ENCODE peak calls at places on chromosomes 16 and 17, in seven cellular contexts. One of them, this sample, is unnamed.

GRCh38 chr17:41762841-41763240 is 23.7 kb downstream of the JUP start:
- DNase-seq in HEK293T: no peak
- DNase-seq in AG09319: no peak
- DNase-seq in Peyer's patch: no peak
- DNase-seq in anterior cingulate cortex: no peak
- DNase-seq in prostate gland: no peak
- DNase-seq in foreskin keratinocyte: no peak
- DNase-seq in this sample: no peak

GRCh38 chr17:82384730-82385429 is 13.3 kb downstream of the UTS2R start:
- DNase-seq in HEK293T: no peak
- DNase-seq in AG09319: peak; percentile 16
- DNase-seq in Peyer's patch: no peak
- DNase-seq in anterior cingulate cortex: no peak
- DNase-seq in prostate gland: peak; percentile 82
- DNase-seq in foreskin keratinocyte: peak; percentile 80
- DNase-seq in this sample: no peak

GRCh38 chr17:64449545-64449944 is 630 bp downstream of the MILR1 start:
- DNase-seq in HEK293T: no peak
- DNase-seq in AG09319: no peak
- DNase-seq in Peyer's patch: no peak
- DNase-seq in anterior cingulate cortex: no peak
- DNase-seq in prostate gland: no peak
- DNase-seq in foreskin keratinocyte: no peak
- DNase-seq in this sample: no peak

GRCh38 chr16:85491798-85492616 is 121.1 kb upstream of the GSE1 start:
- DNase-seq in HEK293T: no peak
- DNase-seq in AG09319: no peak
- DNase-seq in Peyer's patch: no peak
- DNase-seq in anterior cingulate cortex: peak; percentile 40
- DNase-seq in prostate gland: peak; percentile 94
- DNase-seq in foreskin keratinocyte: no peak
- DNase-seq in this sample: no peak

GRCh38 chr16:54361246-54361645 is 74.7 kb upstream of the IRX3 start:
- DNase-seq in HEK293T: no peak
- DNase-seq in AG09319: no peak
- DNase-seq in Peyer's patch: no peak
- DNase-seq in anterior cingulate cortex: no peak
- DNase-seq in prostate gland: no peak
- DNase-seq in foreskin keratinocyte: no peak
- DNase-seq in this sample: no peak

GRCh38 chr16:14003119-14003570 is 68.0 kb upstream of the MRTFB start:
- DNase-seq in HEK293T: peak; percentile 65
- DNase-seq in AG09319: no peak
- DNase-seq in Peyer's patch: peak; percentile 55
- DNase-seq in anterior cingulate cortex: peak; percentile 76
- DNase-seq in prostate gland: peak; percentile 47
- DNase-seq in foreskin keratinocyte: peak; percentile 45
- DNase-seq in this sample: peak; percentile 66

GRCh38 chr16:69311533-69312388 is 611 bp downstream of the VPS4A start:
- DNase-seq in HEK293T: peak; percentile 31
- DNase-seq in AG09319: no peak
- DNase-seq in Peyer's patch: peak; percentile 66
- DNase-seq in anterior cingulate cortex: peak; percentile 40
- DNase-seq in prostate gland: no peak
- DNase-seq in foreskin keratinocyte: peak; percentile 26
- DNase-seq in this sample: no peak

GRCh38 chr17:49061524-49061943 is 64.3 kb downstream of the IGF2BP1 start:
- DNase-seq in HEK293T: no peak
- DNase-seq in AG09319: no peak
- DNase-seq in Peyer's patch: no peak
- DNase-seq in anterior cingulate cortex: no peak
- DNase-seq in prostate gland: no peak
- DNase-seq in foreskin keratinocyte: peak; percentile 42
- DNase-seq in this sample: no peak

GRCh38 chr17:45051060-45051719 is at the start of gene DCAKD:
- DNase-seq in HEK293T: peak; percentile 89
- DNase-seq in AG09319: peak; percentile 90
- DNase-seq in Peyer's patch: peak; percentile 97
- DNase-seq in anterior cingulate cortex: peak; percentile 90
- DNase-seq in prostate gland: peak; percentile 94
- DNase-seq in foreskin keratinocyte: peak; percentile 84
- DNase-seq in this sample: no peak

GRCh38 chr17:1231456-1231855 is 38.8 kb upstream of the BHLHA9 start:
- DNase-seq in HEK293T: no peak
- DNase-seq in AG09319: no peak
- DNase-seq in Peyer's patch: peak; percentile 73
- DNase-seq in anterior cingulate cortex: peak; percentile 7
- DNase-seq in prostate gland: no peak
- DNase-seq in foreskin keratinocyte: no peak
- DNase-seq in this sample: no peak

GRCh38 chr17:36972186-36972686 is 23.5 kb downstream of the AATF start:
- DNase-seq in HEK293T: no peak
- DNase-seq in AG09319: no peak
- DNase-seq in Peyer's patch: no peak
- DNase-seq in anterior cingulate cortex: no peak
- DNase-seq in prostate gland: no peak
- DNase-seq in foreskin keratinocyte: no peak
- DNase-seq in this sample: no peak

GRCh38 chr16:24102120-24102740 is 153.9 kb upstream of the CACNG3 start:
- DNase-seq in HEK293T: peak; percentile 25
- DNase-seq in AG09319: no peak
- DNase-seq in Peyer's patch: no peak
- DNase-seq in anterior cingulate cortex: peak; percentile 45
- DNase-seq in prostate gland: no peak
- DNase-seq in foreskin keratinocyte: no peak
- DNase-seq in this sample: no peak

GRCh38 chr16:87833548-87833947 is 35.8 kb downstream of the SLC7A5 start:
- DNase-seq in HEK293T: no peak
- DNase-seq in AG09319: no peak
- DNase-seq in Peyer's patch: no peak
- DNase-seq in anterior cingulate cortex: no peak
- DNase-seq in prostate gland: no peak
- DNase-seq in foreskin keratinocyte: no peak
- DNase-seq in this sample: no peak

GRCh38 chr16:28289939-28290862 is 2.1 kb upstream of the SBK1 start:
- DNase-seq in HEK293T: no peak
- DNase-seq in AG09319: no peak
- DNase-seq in Peyer's patch: no peak
- DNase-seq in anterior cingulate cortex: no peak
- DNase-seq in prostate gland: no peak
- DNase-seq in foreskin keratinocyte: no peak
- DNase-seq in this sample: no peak

GRCh38 chr16:64996641-64997040 is 125.2 kb downstream of the CDH11 start:
- DNase-seq in HEK293T: no peak
- DNase-seq in AG09319: no peak
- DNase-seq in Peyer's patch: no peak
- DNase-seq in anterior cingulate cortex: no peak
- DNase-seq in prostate gland: no peak
- DNase-seq in foreskin keratinocyte: no peak
- DNase-seq in this sample: no peak

GRCh38 chr16:89155184-89155679 is 16.3 kb upstream of the CDH15 start:
- DNase-seq in HEK293T: no peak
- DNase-seq in AG09319: peak; percentile 61
- DNase-seq in Peyer's patch: peak; percentile 71
- DNase-seq in anterior cingulate cortex: peak; percentile 6
- DNase-seq in prostate gland: peak; percentile 27
- DNase-seq in foreskin keratinocyte: no peak
- DNase-seq in this sample: peak; percentile 39

GRCh38 chr16:81626181-81626674 is 152.9 kb upstream of the PLCG2 start:
- DNase-seq in HEK293T: no peak
- DNase-seq in AG09319: no peak
- DNase-seq in Peyer's patch: no peak
- DNase-seq in anterior cingulate cortex: no peak
- DNase-seq in prostate gland: no peak
- DNase-seq in foreskin keratinocyte: peak; percentile 64
- DNase-seq in this sample: no peak

GRCh38 chr17:2017274-2017941 is 7.7 kb downstream of the RTN4RL1 start:
- DNase-seq in HEK293T: no peak
- DNase-seq in AG09319: no peak
- DNase-seq in Peyer's patch: peak; percentile 63
- DNase-seq in anterior cingulate cortex: no peak
- DNase-seq in prostate gland: no peak
- DNase-seq in foreskin keratinocyte: no peak
- DNase-seq in this sample: no peak

GRCh38 chr17:20191066-20191465 is 181.9 kb downstream of the SPECC1 start:
- DNase-seq in HEK293T: no peak
- DNase-seq in AG09319: peak; percentile 78
- DNase-seq in Peyer's patch: no peak
- DNase-seq in anterior cingulate cortex: no peak
- DNase-seq in prostate gland: no peak
- DNase-seq in foreskin keratinocyte: peak; percentile 84
- DNase-seq in this sample: peak; percentile 89

GRCh38 chr16:51538707-51539604 is 387.9 kb upstream of the SALL1 start:
- DNase-seq in HEK293T: no peak
- DNase-seq in AG09319: no peak
- DNase-seq in Peyer's patch: no peak
- DNase-seq in anterior cingulate cortex: no peak
- DNase-seq in prostate gland: no peak
- DNase-seq in foreskin keratinocyte: peak; percentile 93
- DNase-seq in this sample: peak; percentile 86

GRCh38 chr17:81898029-81898866 is 3.8 kb upstream of the NPB start:
- DNase-seq in HEK293T: no peak
- DNase-seq in AG09319: peak; percentile 23
- DNase-seq in Peyer's patch: no peak
- DNase-seq in anterior cingulate cortex: peak; percentile 28
- DNase-seq in prostate gland: no peak
- DNase-seq in foreskin keratinocyte: peak; percentile 93
- DNase-seq in this sample: no peak